ENCODE peak calls at places on chromosomes 4 and X, in eight cellular contexts. Y is activated CD4-positive, alpha-beta T cell treated with anti-CD3 and anti-CD28 coated beads, Interleukin-2, amount 50 U/mL, for 1 hour; M is stimulated activated CD8-positive, alpha-beta memory T cell treated with anti-CD3 and anti-CD28 coated beads, Interleukin-15, amount 100 ng/mL, for 48 hours; N is esophagus muscularis mucosa; K is nephron progenitor cell; P is T-helper 2 cell; F is T-cell; O is NCI-H226. A is an unnamed sample.

GRCh38 chrX:73850124-73851013 is 287.4 kb downstream of the CHIC1 start:
- DNase-seq in Y (no peak), M (no peak), N (no peak), K (no peak), P (no peak), F (no peak), O (peak), A (peak)

GRCh38 chr4:118999919-119000318 is 111.3 kb downstream of the SYNPO2 start:
- DNase-seq in Y (no peak), M (no peak), N (no peak), K (no peak), P (no peak), F (no peak), O (no peak), A (no peak)

GRCh38 chrX:46710425-46710824 is 48.5 kb downstream of the SLC9A7 start:
- DNase-seq in Y (no peak), M (no peak), N (no peak), K (no peak), P (no peak), F (no peak), O (peak), A (no peak)

GRCh38 chrX:109709129-109709631 is 23.9 kb downstream of the ACSL4 start:
- DNase-seq in Y (no peak), M (no peak), N (no peak), K (peak), P (no peak), F (no peak), O (peak), A (no peak)

GRCh38 chr4:152045781-152046571 is 285.2 kb upstream of the GATB start:
- DNase-seq in Y (no peak), M (no peak), N (peak), K (peak), P (no peak), F (no peak), O (no peak), A (no peak)

GRCh38 chr4:3668825-3669552 is 97.2 kb upstream of the ADRA2C start:
- DNase-seq in Y (no peak), M (no peak), N (no peak), K (no peak), P (no peak), F (no peak), O (no peak), A (no peak)

GRCh38 chrX:133776072-133776471 is 209.3 kb downstream of the GPC3 start:
- DNase-seq in Y (peak), M (peak), N (no peak), K (peak), P (no peak), F (peak), O (no peak), A (peak)

GRCh38 chr4:74768857-74769525 is 25.3 kb downstream of the BTC start:
- DNase-seq in Y (no peak), M (no peak), N (no peak), K (no peak), P (no peak), F (no peak), O (no peak), A (no peak)

GRCh38 chrX:15956684-15957083 is 102.1 kb upstream of the AP1S2 start:
- DNase-seq in Y (no peak), M (no peak), N (no peak), K (no peak), P (no peak), F (no peak), O (no peak), A (no peak)

GRCh38 chr4:102530986-102531385 is 29.8 kb downstream of the NFKB1 start:
- DNase-seq in Y (no peak), M (no peak), N (no peak), K (no peak), P (no peak), F (no peak), O (no peak), A (no peak)

GRCh38 chr4:184329235-184330007 is 111.7 kb upstream of the ENPP6 start:
- DNase-seq in Y (no peak), M (no peak), N (no peak), K (no peak), P (no peak), F (no peak), O (no peak), A (no peak)

GRCh38 chr4:11506194-11506593 is 77.5 kb upstream of the HS3ST1 start:
- DNase-seq in Y (no peak), M (no peak), N (no peak), K (no peak), P (no peak), F (no peak), O (no peak), A (no peak)

GRCh38 chr4:140186651-140187315 is 32.8 kb upstream of the MAML3 start:
- DNase-seq in Y (no peak), M (no peak), N (no peak), K (no peak), P (no peak), F (no peak), O (peak), A (no peak)

GRCh38 chr4:165204462-165204830 is 2.9 kb upstream of the KLHL2 start:
- DNase-seq in Y (no peak), M (no peak), N (no peak), K (no peak), P (no peak), F (no peak), O (peak), A (no peak)

GRCh38 chr4:56575820-56576429 is 70.3 kb downstream of the ARL9 start:
- DNase-seq in Y (no peak), M (no peak), N (no peak), K (no peak), P (peak), F (no peak), O (no peak), A (peak)

GRCh38 chr4:147596976-147597375 is 20.2 kb upstream of the TMEM184C start:
- DNase-seq in Y (no peak), M (no peak), N (peak), K (no peak), P (no peak), F (no peak), O (peak), A (no peak)

GRCh38 chr4:137768881-137769280 is 236.6 kb upstream of the PCDH18 start:
- DNase-seq in Y (no peak), M (no peak), N (no peak), K (no peak), P (no peak), F (no peak), O (no peak), A (no peak)

GRCh38 chr4:147599764-147600163 is 17.4 kb upstream of the TMEM184C start:
- DNase-seq in Y (no peak), M (no peak), N (peak), K (no peak), P (no peak), F (no peak), O (peak), A (no peak)

GRCh38 chr4:5921074-5921473 is 28.2 kb upstream of the CRMP1 start:
- DNase-seq in Y (no peak), M (no peak), N (no peak), K (no peak), P (no peak), F (no peak), O (no peak), A (no peak)

GRCh38 chr4:78616046-78616498 is 64.5 kb downstream of the ANXA3 start:
- DNase-seq in Y (no peak), M (no peak), N (no peak), K (no peak), P (no peak), F (no peak), O (peak), A (no peak)

GRCh38 chr4:2933566-2934076 is 29.6 kb downstream of the NOP14 start:
- DNase-seq in Y (no peak), M (no peak), N (no peak), K (no peak), P (no peak), F (no peak), O (no peak), A (no peak)

GRCh38 chr4:43763029-43763610 is 685.5 kb downstream of the KCTD8 start:
- DNase-seq in Y (no peak), M (no peak), N (no peak), K (peak), P (no peak), F (no peak), O (no peak), A (no peak)

GRCh38 chr4:158817562-158818370 is 48.9 kb downstream of the FNIP2 start:
- DNase-seq in Y (no peak), M (no peak), N (no peak), K (no peak), P (no peak), F (no peak), O (no peak), A (no peak)

GRCh38 chr4:181832305-181832704 is 410.9 kb upstream of the TENM3 start:
- DNase-seq in Y (no peak), M (no peak), N (no peak), K (no peak), P (no peak), F (no peak), O (no peak), A (no peak)

GRCh38 chr4:109052699-109053656 is 249.5 kb downstream of the COL25A1 start:
- DNase-seq in Y (no peak), M (no peak), N (no peak), K (no peak), P (no peak), F (no peak), O (no peak), A (no peak)

GRCh38 chrX:15849555-15849954 is 5.1 kb downstream of the AP1S2 start:
- DNase-seq in Y (no peak), M (no peak), N (no peak), K (no peak), P (no peak), F (no peak), O (no peak), A (no peak)

GRCh38 chrX:53263597-53264094 is 17.7 kb downstream of the IQSEC2 start:
- DNase-seq in Y (no peak), M (peak), N (no peak), K (no peak), P (no peak), F (no peak), O (peak), A (no peak)

GRCh38 chr4:115272585-115272984 is 159.2 kb upstream of the NDST4 start:
- DNase-seq in Y (no peak), M (no peak), N (no peak), K (no peak), P (no peak), F (no peak), O (no peak), A (no peak)

GRCh38 chrX:41733939-41734338 is 10.0 kb downstream of the GPR82 start:
- DNase-seq in Y (no peak), M (no peak), N (no peak), K (no peak), P (no peak), F (no peak), O (no peak), A (no peak)

GRCh38 chr4:174120446-174121142 is 162.9 kb downstream of the FBXO8 start:
- DNase-seq in Y (no peak), M (no peak), N (no peak), K (peak), P (no peak), F (peak), O (peak), A (peak)

GRCh38 chr4:169030575-169030982 is 20.5 kb upstream of the CBR4 start:
- DNase-seq in Y (no peak), M (no peak), N (no peak), K (no peak), P (no peak), F (no peak), O (no peak), A (no peak)

GRCh38 chr4:19512086-19512485 is 739.6 kb upstream of the SLIT2 start:
- DNase-seq in Y (no peak), M (no peak), N (no peak), K (no peak), P (no peak), F (no peak), O (no peak), A (no peak)

GRCh38 chr4:183971938-183972490 is 66.9 kb downstream of the STOX2 start:
- DNase-seq in Y (no peak), M (no peak), N (no peak), K (no peak), P (no peak), F (no peak), O (no peak), A (no peak)